ENCODE peak calls at places on chromosomes 7 and 10, in five cellular contexts. C is iPS DF 6.9, G is GM12878, B is A549, N is RWPE1. U is an unnamed sample.

GRCh38 chr10:26737730-26738129 is 40.2 kb downstream of the PDSS1 start:
- DNase-seq in N (no peak), C (no peak), B (no peak), G (peak), U (peak)

GRCh38 chr7:140360697-140361229 is 37.6 kb downstream of the SLC37A3 start:
- DNase-seq in C (no peak), N (no peak), G (no peak), B (no peak), U (no peak)

GRCh38 chr10:132521466-132522102 is 16.0 kb upstream of the INPP5A start:
- DNase-seq in C (no peak), N (no peak), G (no peak), B (no peak), U (no peak)

GRCh38 chr7:98266840-98267239 is 14.6 kb upstream of the BRI3 start:
- DNase-seq in N (no peak), B (no peak), G (no peak), C (no peak), U (no peak)

GRCh38 chr7:158655931-158656441 is 48.6 kb downstream of the NCAPG2 start:
- DNase-seq in B (no peak), G (peak), C (no peak), N (no peak), U (no peak)

GRCh38 chr7:115110523-115110922 is 188.6 kb downstream of the MDFIC start:
- DNase-seq in B (no peak), C (no peak), N (no peak), G (no peak), U (no peak)

GRCh38 chr10:103638948-103639347 is 145.4 kb downstream of the NEURL1 start:
- DNase-seq in B (no peak), C (no peak), G (no peak), N (no peak), U (no peak)

GRCh38 chr10:86299562-86299961 is 67.0 kb downstream of the GRID1 start:
- DNase-seq in B (no peak), N (no peak), G (no peak), C (no peak), U (no peak)

GRCh38 chr7:138852469-138852868 is 54.5 kb upstream of the ATP6V0A4 start:
- DNase-seq in G (no peak), C (no peak), B (no peak), N (no peak), U (no peak)

GRCh38 chr7:124908258-124908657 is 21.4 kb downstream of the POT1 start:
- DNase-seq in C (no peak), G (no peak), B (no peak), N (no peak), U (no peak)

GRCh38 chr7:65974191-65974801 is 7.7 kb downstream of the GUSB start:
- DNase-seq in G (no peak), C (no peak), B (no peak), N (no peak), U (no peak)

GRCh38 chr10:101986277-101986971 is 69.5 kb downstream of the ARMH3 start:
- DNase-seq in G (no peak), B (no peak), C (no peak), N (no peak), U (no peak)

GRCh38 chr10:50622497-50623298 is 1.1 kb downstream of the SGMS1 start:
- DNase-seq in B (peak), N (peak), G (no peak), C (no peak), U (no peak)

GRCh38 chr7:437293-438280 is 82.1 kb downstream of the PDGFA start:
- DNase-seq in N (no peak), C (no peak), G (no peak), B (no peak), U (no peak)

DNA sequence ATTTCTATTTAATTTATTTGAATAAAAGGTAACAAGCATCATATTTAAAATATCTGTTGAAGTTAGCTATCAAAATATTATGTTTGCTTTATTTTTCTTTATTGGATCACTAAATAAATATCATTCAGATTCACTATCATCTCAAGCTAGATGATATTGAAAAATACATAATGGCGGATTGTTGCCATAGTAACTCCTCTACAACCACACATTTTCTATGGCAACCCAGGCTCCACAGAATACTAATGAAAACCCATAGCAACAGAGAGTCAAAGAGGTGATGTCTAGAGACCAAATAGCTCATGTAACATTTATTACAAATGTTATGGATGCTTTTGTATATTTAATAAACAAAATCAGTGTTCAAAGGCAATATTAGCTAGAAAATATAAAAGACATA is 148.9 kb upstream of the CDK1 start:
- DNase-seq in G (no peak), B (no peak), N (no peak), C (no peak), U (no peak)
- H3K27ac ChIP-seq in G (no peak), B (no peak), N (no peak), C (no peak), U (no peak)

DNA sequence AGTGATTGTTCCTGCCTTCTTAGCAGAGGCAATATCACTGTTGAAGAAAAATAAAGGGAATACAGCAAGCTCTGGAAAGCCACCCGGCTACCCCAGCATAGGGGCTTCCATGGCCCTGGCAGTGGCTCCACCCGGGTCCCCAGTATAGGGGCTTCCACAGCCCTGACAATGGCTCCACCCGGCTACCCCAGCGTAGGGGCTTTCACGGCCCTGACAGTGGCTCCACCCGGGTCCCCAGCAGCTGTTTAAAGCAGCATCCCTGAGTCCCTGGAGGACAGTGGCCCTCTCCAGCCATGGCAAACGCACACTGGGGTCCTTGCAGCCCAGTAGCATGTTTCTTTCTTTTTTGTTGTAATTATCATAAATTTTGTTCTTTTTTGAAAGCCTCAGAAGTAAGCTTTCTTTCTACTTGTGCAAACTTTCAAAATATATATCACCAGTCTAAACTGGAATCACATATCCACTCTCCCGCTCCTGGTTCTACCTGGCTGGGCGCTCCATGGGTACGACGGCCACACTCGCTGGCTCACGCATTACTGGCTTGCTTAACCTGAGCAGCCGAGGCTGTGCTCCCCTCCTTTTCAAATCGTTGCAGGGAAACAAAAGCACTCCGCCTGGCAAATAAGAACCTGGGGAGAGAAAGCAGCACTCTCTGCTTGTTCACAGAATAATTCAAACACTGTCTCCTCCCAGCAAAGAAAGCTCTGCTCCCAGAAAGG is 62.1 kb downstream of the TCERG1L start:
- DNase-seq in N (no peak), G (no peak), B (no peak), C (no peak), U (no peak)
- H3K27ac ChIP-seq in N (no peak), G (no peak), B (no peak), C (no peak), U (no peak)

GRCh38 chr10:73586583-73586984 is 4.6 kb downstream of the USP54 start:
- DNase-seq in G (no peak), C (no peak), N (no peak), B (no peak), U (no peak)
- H3K27ac ChIP-seq in G (no peak), C (no peak), N (no peak), B (peak), U (peak)

GRCh38 chr10:65319493-65319892 is 1606.3 kb upstream of the LRRTM3 start:
- DNase-seq in B (no peak), G (no peak), C (no peak), N (no peak), U (no peak)
- H3K27ac ChIP-seq in B (no peak), G (no peak), C (no peak), N (no peak), U (no peak)

DNA sequence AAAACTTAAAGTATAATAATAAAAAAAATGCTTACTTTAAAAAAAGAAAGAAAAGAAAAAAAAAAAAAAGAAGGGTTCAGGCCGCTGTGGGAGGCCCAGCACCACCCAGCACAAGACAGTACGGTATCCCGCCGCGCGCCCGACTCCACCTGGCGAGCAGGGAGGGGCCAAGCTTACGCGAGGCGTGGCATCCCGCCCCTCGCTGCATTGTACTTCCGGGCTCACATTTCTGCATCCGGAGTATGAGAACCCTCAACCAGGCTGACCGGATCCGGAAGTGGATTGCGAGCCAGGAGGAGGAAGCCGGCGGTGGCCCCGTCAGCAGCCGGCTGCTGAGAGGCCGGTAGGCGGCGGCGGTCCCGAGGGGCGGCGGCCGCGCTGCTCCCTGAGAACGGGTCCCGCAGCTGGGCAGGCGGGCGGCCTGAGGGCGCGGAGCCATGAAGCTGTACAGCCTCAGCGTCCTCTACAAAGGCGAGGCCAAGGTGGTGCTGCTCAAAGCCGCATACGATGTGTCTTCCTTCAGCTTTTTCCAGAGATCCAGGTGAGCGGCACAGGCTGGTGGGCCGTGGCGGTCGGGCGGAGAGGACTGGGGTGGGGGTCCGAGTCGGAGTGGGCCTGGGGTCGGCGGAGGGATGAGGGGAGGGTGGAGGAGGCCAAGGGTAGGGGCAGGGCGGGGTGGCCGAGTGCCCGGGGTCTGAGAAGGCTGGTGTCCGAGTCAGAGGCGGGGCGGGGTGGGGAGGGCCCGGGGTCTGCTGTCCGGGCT is at the start of gene YKT6:
- DNase-seq in N (peak), B (peak), G (peak), C (peak), U (peak)
- H3K27ac ChIP-seq in N (peak), B (peak), G (peak), C (no peak), U (peak)

GRCh38 chr10:34587002-34587740 is 227.9 kb downstream of the PARD3 start:
- DNase-seq in G (no peak), N (no peak), B (no peak), C (no peak), U (no peak)
- H3K27ac ChIP-seq in G (no peak), N (peak), B (no peak), C (no peak), U (peak)

DNA sequence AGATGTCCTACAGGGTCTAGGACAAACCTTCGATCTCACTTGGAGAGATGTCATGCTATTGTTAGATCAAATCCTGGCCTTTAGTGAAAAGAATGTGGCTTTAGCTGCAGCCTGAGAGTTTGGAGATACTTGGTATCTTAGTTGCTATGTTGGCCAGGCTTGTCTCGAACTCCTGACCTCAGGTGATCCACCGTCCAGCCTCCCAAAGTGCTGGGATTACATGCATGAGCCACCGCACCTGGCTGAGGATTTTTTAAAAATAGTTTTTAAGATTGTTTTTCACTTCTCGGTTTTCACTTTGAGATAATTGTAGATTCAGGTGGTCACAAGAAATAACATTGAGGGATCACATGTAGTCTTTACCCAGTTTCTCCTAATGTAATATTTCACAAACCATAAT is 738.3 kb upstream of the POM121L12 start:
- DNase-seq in B (no peak), G (no peak), C (no peak), N (no peak), U (no peak)
- H3K27ac ChIP-seq in B (no peak), G (no peak), C (no peak), N (no peak), U (no peak)